ENCODE peak calls at places on chromosome 14, in seven cellular contexts. H is mesendoderm, R is trophoblast cell, F is neuronal stem cell, T is IMR-90, C is mesenchymal stem cell, A is H1. B is an unnamed sample.

GRCh38 chr14:79285263-79285662 is 926.0 kb downstream of the DIO2 start:
- DNase-seq in H (no peak), R (no peak), F (no peak), T (no peak), C (no peak), A (no peak), B (no peak)

GRCh38 chr14:51028851-51029754 is 65.8 kb downstream of the TRIM9 start:
- DNase-seq in H (no peak), R (no peak), F (no peak), T (peak; percentile 12), C (peak; percentile 3), A (no peak), B (no peak)

GRCh38 chr14:64844993-64845536 is 34.6 kb downstream of the SPTB start:
- DNase-seq in H (no peak), R (no peak), F (no peak), T (no peak), C (no peak), A (no peak), B (no peak)

GRCh38 chr14:101721951-101722661 is 39.4 kb upstream of the PPP2R5C start:
- DNase-seq in H (peak; percentile 87), R (no peak), F (no peak), T (no peak), C (peak; percentile 88), A (no peak), B (peak; percentile 90)

GRCh38 chr14:21072102-21072501 is 2.0 kb downstream of the ARHGEF40 start:
- DNase-seq in H (peak; percentile 70), R (no peak), F (no peak), T (peak; percentile 81), C (peak; percentile 81), A (no peak), B (no peak)

GRCh38 chr14:34436118-34436905 is 25.7 kb downstream of the SPTSSA start:
- DNase-seq in H (no peak), R (no peak), F (no peak), T (peak; percentile 87), C (peak; percentile 83), A (no peak), B (no peak)

GRCh38 chr14:51849095-51849494 is 11.3 kb upstream of the GNG2 start:
- DNase-seq in H (no peak), R (no peak), F (no peak), T (peak; percentile 51), C (peak; percentile 18), A (no peak), B (no peak)

GRCh38 chr14:61438497-61438859 is 117.1 kb downstream of the PRKCH start:
- DNase-seq in H (no peak), R (no peak), F (no peak), T (no peak), C (peak; percentile 21), A (no peak), B (no peak)

GRCh38 chr14:102644523-102644922 is 52.1 kb downstream of the RCOR1 start:
- DNase-seq in H (no peak), R (no peak), F (no peak), T (no peak), C (no peak), A (no peak), B (no peak)

GRCh38 chr14:73843296-73843695 is 8.3 kb upstream of the PTGR2 start:
- DNase-seq in H (no peak), R (no peak), F (no peak), T (no peak), C (no peak), A (no peak), B (no peak)

GRCh38 chr14:99910337-99911268 is 117.4 kb downstream of the EML1 start:
- DNase-seq in H (no peak), R (peak; percentile 15), F (no peak), T (peak; percentile 95), C (peak; percentile 91), A (no peak), B (no peak)

GRCh38 chr14:22303589-22304195 is 285.3 kb downstream of the DAD1 start:
- DNase-seq in H (no peak), R (no peak), F (no peak), T (peak; percentile 50), C (peak; percentile 29), A (no peak), B (no peak)

GRCh38 chr14:37036669-37037341 is 135.6 kb downstream of the SLC25A21 start:
- DNase-seq in H (no peak), R (no peak), F (no peak), T (peak; percentile 41), C (no peak), A (no peak), B (no peak)

GRCh38 chr14:91352696-91353692 is 64.6 kb downstream of the CCDC88C start:
- DNase-seq in H (no peak), R (no peak), F (no peak), T (no peak), C (no peak), A (no peak), B (no peak)

GRCh38 chr14:89669209-89669608 is 252.2 kb upstream of the FOXN3 start:
- DNase-seq in H (no peak), R (peak; percentile 33), F (no peak), T (no peak), C (no peak), A (no peak), B (no peak)

GRCh38 chr14:54771411-54772027 is 131.1 kb downstream of the GCH1 start:
- DNase-seq in H (peak; percentile 22), R (peak; percentile 76), F (no peak), T (no peak), C (no peak), A (no peak), B (no peak)

GRCh38 chr14:54769955-54770863 is 132.4 kb downstream of the GCH1 start:
- DNase-seq in H (no peak), R (peak; percentile 96), F (no peak), T (no peak), C (no peak), A (no peak), B (no peak)

GRCh38 chr14:54774824-54775223 is 127.8 kb downstream of the GCH1 start:
- DNase-seq in H (no peak), R (no peak), F (no peak), T (no peak), C (no peak), A (no peak), B (no peak)

GRCh38 chr14:54773171-54774006 is 129.2 kb downstream of the GCH1 start:
- DNase-seq in H (peak; percentile 100), R (peak; percentile 98), F (peak; percentile 71), T (peak; percentile 100), C (peak; percentile 100), A (peak; percentile 83), B (peak; percentile 94)

GRCh38 chr14:54772451-54772881 is 130.2 kb downstream of the GCH1 start:
- DNase-seq in H (no peak), R (peak; percentile 43), F (no peak), T (peak; percentile 59), C (peak; percentile 71), A (no peak), B (no peak)
- H3K4me1 ChIP-seq in H (peaks cover 2% of the 10 kb centered on the region), R (peaks cover 5% of the 10 kb centered on the region), F (peaks cover 11% of the 10 kb centered on the region), T (peaks cover 32% of the 10 kb centered on the region), C (peaks cover 16% of the 10 kb centered on the region), A (no peaks in the 10 kb centered on the region), B (peaks cover 9% of the 10 kb centered on the region)

DNA sequence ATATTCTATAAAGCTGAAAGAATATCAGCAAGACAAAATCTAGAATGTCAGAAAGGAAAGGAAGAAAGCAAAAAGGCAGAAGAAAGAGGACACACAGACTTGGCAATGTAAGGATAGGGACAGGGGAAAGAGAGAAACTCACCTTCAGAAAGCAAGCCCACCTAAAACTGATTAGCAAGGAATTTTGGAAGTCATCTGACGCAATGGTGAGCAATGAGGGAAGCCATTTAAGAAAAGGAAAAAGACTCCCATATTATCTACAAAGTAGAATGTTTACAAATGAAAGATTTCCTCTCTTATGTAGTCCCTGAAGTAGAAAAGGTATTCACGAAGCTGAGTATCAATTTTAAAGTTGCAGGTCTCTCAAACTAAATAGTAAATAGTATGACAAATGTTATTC is 35.2 kb upstream of the FOXG1 start:
- DNase-seq in H (peak; percentile 40), R (no peak), F (no peak), T (no peak), C (no peak), A (no peak), B (no peak)
- H3K18ac ChIP-seq in H (no peak overlapping the region), R (no peak overlapping the region), F (no peak overlapping the region), T (no peak overlapping the region), C (no peak overlapping the region), A (no peak overlapping the region), B (no peak overlapping the region)

GRCh38 chr14:24385524-24385923 is 13.3 kb upstream of the NYNRIN start:
- DNase-seq in H (no peak), R (no peak), F (no peak), T (no peak), C (no peak), A (no peak), B (no peak)
- H2BK120ac ChIP-seq in H (no peak overlapping the region), R (no peak overlapping the region), F (no peak overlapping the region), T (no peak overlapping the region), C (no peak overlapping the region), A (no peak overlapping the region), B (no peak overlapping the region)

DNA sequence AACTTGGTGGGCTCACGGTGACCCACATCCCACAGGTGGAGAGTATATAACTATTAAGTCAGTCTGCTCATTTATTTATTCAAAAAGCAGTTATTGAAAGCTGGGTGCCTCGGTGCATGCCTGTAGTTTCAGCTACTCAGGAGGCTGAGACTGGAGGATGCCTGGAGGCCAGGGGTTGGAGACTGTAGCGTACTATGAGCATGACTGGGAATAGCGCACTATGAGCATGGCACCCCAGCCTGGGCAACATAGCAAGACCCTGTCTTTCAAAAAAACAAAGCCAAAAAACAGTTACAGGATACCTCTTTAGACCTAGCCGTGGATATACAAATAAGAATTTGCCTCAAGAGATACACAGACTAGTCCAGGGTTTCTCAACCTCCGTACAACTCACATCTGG is 139.8 kb downstream of the ZFP36L1 start:
- DNase-seq in H (no peak), R (no peak), F (no peak), T (no peak), C (no peak), A (no peak), B (peak; percentile 3)
- H3K4me1 ChIP-seq in H (no peaks in the 10 kb centered on the region), R (peaks cover 28% of the 10 kb centered on the region), F (peaks cover 16% of the 10 kb centered on the region), T (peaks cover 34% of the 10 kb centered on the region), C (peaks cover 14% of the 10 kb centered on the region), A (no peaks in the 10 kb centered on the region), B (no peaks in the 10 kb centered on the region)